ENCODE peak calls at places on chromosomes 4 and X, in seven cellular contexts. C is NCI-H82; P is effector CD4-positive, alpha-beta T cell; J is left colon; Y is WTC11; X is T-helper 2 cell; K is NCI-H2029 treated with DMSO at 0.1 percent for 48 hours. G is an unnamed sample.

GRCh38 chr4:137609693-137610450 is 77.6 kb upstream of the PCDH18 start:
- DNase-seq in C (no peak), X (no peak), J (no peak), Y (no peak), P (no peak), K (no peak), G (no peak)

GRCh38 chr4:46886711-46887110 is 22.3 kb downstream of the COX7B2 start:
- DNase-seq in K (no peak), X (no peak), Y (no peak), P (no peak), C (peak; percentile 21), J (no peak), G (no peak)

GRCh38 chr4:128298852-128299251 is 11.2 kb upstream of the PGRMC2 start:
- DNase-seq in P (no peak), C (peak; percentile 8), K (no peak), Y (no peak), J (no peak), X (no peak), G (no peak)

GRCh38 chr4:73520821-73521220 is 39.3 kb downstream of the AFM start:
- DNase-seq in K (no peak), J (no peak), X (no peak), C (peak; percentile 87), P (no peak), Y (peak; percentile 30), G (no peak)

GRCh38 chrX:107272431-107272921 is 66.1 kb downstream of the DNAAF6 start:
- DNase-seq in J (peak; percentile 19), P (no peak), C (no peak), X (no peak), Y (peak; percentile 62), K (no peak), G (peak; percentile 0)

GRCh38 chr4:140346136-140346535 is 27.3 kb upstream of the SCOC start:
- DNase-seq in Y (no peak), J (no peak), P (no peak), K (no peak), X (no peak), C (no peak), G (no peak)

GRCh38 chr4:73127839-73128448 is 58.4 kb upstream of the COX18 start:
- DNase-seq in Y (peak; percentile 10), K (no peak), J (no peak), X (no peak), P (no peak), C (peak; percentile 22), G (no peak)

GRCh38 chrX:129529685-129530281 is 6.5 kb upstream of the SMARCA1 start:
- DNase-seq in Y (no peak), P (no peak), K (peak; percentile 49), X (no peak), C (no peak), J (no peak), G (no peak)

GRCh38 chr4:11954093-11954492 is 525.4 kb upstream of the HS3ST1 start:
- DNase-seq in P (no peak), X (no peak), Y (no peak), J (peak; percentile 7), C (no peak), K (no peak), G (no peak)

GRCh38 chrX:13764284-13764683 is 29.7 kb downstream of the OFD1 start:
- DNase-seq in X (no peak), P (no peak), K (no peak), C (peak; percentile 17), Y (no peak), J (no peak), G (no peak)

GRCh38 chr4:35970366-35970960 is 273.9 kb downstream of the ARAP2 start:
- DNase-seq in C (no peak), X (no peak), P (no peak), Y (no peak), K (no peak), J (no peak), G (no peak)

GRCh38 chr4:168537556-168537955 is 40.7 kb downstream of the PALLD start:
- DNase-seq in Y (no peak), K (no peak), X (no peak), P (no peak), J (no peak), C (no peak), G (no peak)

GRCh38 chrX:44012484-44013096 is 39.4 kb upstream of the NDP start:
- DNase-seq in K (no peak), C (no peak), P (no peak), J (peak; percentile 5), X (no peak), Y (no peak), G (no peak)

GRCh38 chr4:26731342-26731741 is 129.3 kb upstream of the STIM2 start:
- DNase-seq in Y (no peak), K (no peak), J (no peak), X (no peak), P (no peak), C (no peak), G (no peak)

GRCh38 chr4:22634541-22635181 is 58.1 kb upstream of the GBA3 start:
- DNase-seq in Y (no peak), K (no peak), C (no peak), P (no peak), J (peak; percentile 5), X (no peak), G (no peak)

GRCh38 chr4:109298279-109299010 is 4.0 kb downstream of the COL25A1 start:
- DNase-seq in C (peak; percentile 22), X (no peak), Y (no peak), K (no peak), P (no peak), J (no peak), G (no peak)

GRCh38 chr4:187826725-187827124 is 168.8 kb upstream of the ZFP42 start:
- DNase-seq in K (no peak), J (no peak), P (no peak), C (no peak), X (no peak), Y (no peak), G (no peak)

GRCh38 chrX:126551725-126552312 is 795 bp downstream of the DCAF12L1 start:
- DNase-seq in Y (peak; percentile 11), X (no peak), P (no peak), K (no peak), C (no peak), J (no peak), G (no peak)

GRCh38 chrX:79413009-79413408 is 45.9 kb upstream of the ITM2A start:
- DNase-seq in X (no peak), J (no peak), C (peak; percentile 7), Y (no peak), K (no peak), P (no peak), G (no peak)

GRCh38 chr4:170087163-170087700 is 2.5 kb downstream of the AADAT start:
- DNase-seq in X (no peak), Y (no peak), P (no peak), J (no peak), C (no peak), K (no peak), G (no peak)

GRCh38 chrX:129653985-129654651 is 638 bp downstream of the APLN start:
- DNase-seq in J (no peak), P (no peak), C (peak; percentile 63), X (no peak), Y (peak; percentile 20), K (no peak), G (no peak)

G was measured in naive thymus-derived CD8-positive, alpha-beta T cell.